ENCODE peak calls at places on chromosomes 7 and 10, in ten cellular contexts. One of them, this sample, is unnamed.

GRCh38 chr10:47022311-47023131 is 111.3 kb downstream of the PTPN20 start:
- DNase-seq in ovary: no peak
- DNase-seq in HCT116: no peak
- DNase-seq in body of pancreas: peak
- DNase-seq in A549: no peak
- DNase-seq in sigmoid colon: peak
- DNase-seq in Peyer's patch: no peak
- DNase-seq in heart left ventricle: peak
- DNase-seq in endothelial cell of umbilical vein: no peak
- DNase-seq in transverse colon: no peak
- DNase-seq in this sample: peak

GRCh38 chr10:22152403-22152802 is 65.4 kb downstream of the EBLN1 start:
- DNase-seq in ovary: no peak
- DNase-seq in transverse colon: no peak
- DNase-seq in A549: no peak
- DNase-seq in Peyer's patch: no peak
- DNase-seq in endothelial cell of umbilical vein: no peak
- DNase-seq in sigmoid colon: no peak
- DNase-seq in body of pancreas: no peak
- DNase-seq in HCT116: no peak
- DNase-seq in heart left ventricle: no peak
- DNase-seq in this sample: no peak

GRCh38 chr7:143042821-143043271 is 9.3 kb upstream of the OR6V1 start:
- DNase-seq in sigmoid colon: no peak
- DNase-seq in body of pancreas: no peak
- DNase-seq in ovary: no peak
- DNase-seq in A549: no peak
- DNase-seq in HCT116: no peak
- DNase-seq in heart left ventricle: no peak
- DNase-seq in transverse colon: no peak
- DNase-seq in Peyer's patch: no peak
- DNase-seq in endothelial cell of umbilical vein: no peak
- DNase-seq in this sample: no peak

GRCh38 chr7:83859827-83860226 is 210.9 kb upstream of the SEMA3E start:
- DNase-seq in A549: no peak
- DNase-seq in Peyer's patch: no peak
- DNase-seq in sigmoid colon: no peak
- DNase-seq in heart left ventricle: no peak
- DNase-seq in endothelial cell of umbilical vein: no peak
- DNase-seq in transverse colon: no peak
- DNase-seq in ovary: no peak
- DNase-seq in body of pancreas: no peak
- DNase-seq in HCT116: no peak
- DNase-seq in this sample: no peak

GRCh38 chr7:132516042-132516840 is 60.0 kb downstream of the PLXNA4 start:
- DNase-seq in endothelial cell of umbilical vein: peak
- DNase-seq in sigmoid colon: no peak
- DNase-seq in Peyer's patch: no peak
- DNase-seq in HCT116: no peak
- DNase-seq in transverse colon: no peak
- DNase-seq in heart left ventricle: peak
- DNase-seq in body of pancreas: no peak
- DNase-seq in A549: no peak
- DNase-seq in ovary: no peak
- DNase-seq in this sample: no peak

GRCh38 chr7:114943953-114944741 is 22.3 kb downstream of the MDFIC start:
- DNase-seq in Peyer's patch: no peak
- DNase-seq in body of pancreas: no peak
- DNase-seq in A549: no peak
- DNase-seq in sigmoid colon: no peak
- DNase-seq in transverse colon: no peak
- DNase-seq in endothelial cell of umbilical vein: no peak
- DNase-seq in ovary: no peak
- DNase-seq in HCT116: no peak
- DNase-seq in heart left ventricle: no peak
- DNase-seq in this sample: no peak

GRCh38 chr10:43255644-43256431 is 11.0 kb downstream of the RASGEF1A start:
- DNase-seq in sigmoid colon: no peak
- DNase-seq in endothelial cell of umbilical vein: peak
- DNase-seq in ovary: no peak
- DNase-seq in Peyer's patch: peak
- DNase-seq in HCT116: peak
- DNase-seq in transverse colon: no peak
- DNase-seq in body of pancreas: no peak
- DNase-seq in A549: peak
- DNase-seq in heart left ventricle: peak
- DNase-seq in this sample: no peak

GRCh38 chr7:102837802-102838201 is 75.0 kb upstream of the LRRC17 start:
- DNase-seq in body of pancreas: no peak
- DNase-seq in sigmoid colon: no peak
- DNase-seq in heart left ventricle: no peak
- DNase-seq in Peyer's patch: no peak
- DNase-seq in transverse colon: no peak
- DNase-seq in ovary: no peak
- DNase-seq in endothelial cell of umbilical vein: no peak
- DNase-seq in HCT116: no peak
- DNase-seq in A549: no peak
- DNase-seq in this sample: no peak

GRCh38 chr7:110253083-110253482 is 837.8 kb upstream of the LRRN3 start:
- DNase-seq in endothelial cell of umbilical vein: no peak
- DNase-seq in Peyer's patch: no peak
- DNase-seq in ovary: no peak
- DNase-seq in sigmoid colon: no peak
- DNase-seq in body of pancreas: no peak
- DNase-seq in heart left ventricle: no peak
- DNase-seq in HCT116: no peak
- DNase-seq in A549: no peak
- DNase-seq in transverse colon: no peak
- DNase-seq in this sample: no peak

GRCh38 chr10:8921583-8921982 is 867.1 kb downstream of the GATA3 start:
- DNase-seq in ovary: no peak
- DNase-seq in endothelial cell of umbilical vein: no peak
- DNase-seq in HCT116: no peak
- DNase-seq in Peyer's patch: no peak
- DNase-seq in A549: no peak
- DNase-seq in body of pancreas: no peak
- DNase-seq in transverse colon: no peak
- DNase-seq in sigmoid colon: no peak
- DNase-seq in heart left ventricle: no peak
- DNase-seq in this sample: no peak

GRCh38 chr10:8138471-8138870 is 84.0 kb downstream of the GATA3 start:
- DNase-seq in ovary: no peak
- DNase-seq in body of pancreas: no peak
- DNase-seq in Peyer's patch: no peak
- DNase-seq in endothelial cell of umbilical vein: peak
- DNase-seq in transverse colon: no peak
- DNase-seq in A549: no peak
- DNase-seq in HCT116: no peak
- DNase-seq in heart left ventricle: no peak
- DNase-seq in sigmoid colon: no peak
- DNase-seq in this sample: no peak

GRCh38 chr7:123537026-123537642 is 2.7 kb upstream of the IQUB start:
- DNase-seq in heart left ventricle: no peak
- DNase-seq in ovary: no peak
- DNase-seq in endothelial cell of umbilical vein: peak
- DNase-seq in HCT116: no peak
- DNase-seq in Peyer's patch: no peak
- DNase-seq in transverse colon: no peak
- DNase-seq in sigmoid colon: no peak
- DNase-seq in body of pancreas: no peak
- DNase-seq in A549: no peak
- DNase-seq in this sample: no peak

GRCh38 chr7:139571190-139571589 is 47.7 kb downstream of the CLEC2L start:
- DNase-seq in body of pancreas: no peak
- DNase-seq in ovary: no peak
- DNase-seq in heart left ventricle: no peak
- DNase-seq in HCT116: no peak
- DNase-seq in sigmoid colon: no peak
- DNase-seq in A549: no peak
- DNase-seq in Peyer's patch: no peak
- DNase-seq in transverse colon: no peak
- DNase-seq in endothelial cell of umbilical vein: no peak
- DNase-seq in this sample: no peak

GRCh38 chr10:96244354-96244753 is 27.0 kb downstream of the BLNK start:
- DNase-seq in endothelial cell of umbilical vein: no peak
- DNase-seq in heart left ventricle: no peak
- DNase-seq in transverse colon: peak
- DNase-seq in ovary: no peak
- DNase-seq in body of pancreas: no peak
- DNase-seq in sigmoid colon: no peak
- DNase-seq in Peyer's patch: peak
- DNase-seq in HCT116: no peak
- DNase-seq in A549: no peak
- DNase-seq in this sample: no peak
- TF ChIP-seq POLR2A in endothelial cell of umbilical vein: no peak
- TF ChIP-seq POLR2A in heart left ventricle: no peak
- TF ChIP-seq POLR2A in transverse colon: no peak
- TF ChIP-seq POLR2A in ovary: no peak
- TF ChIP-seq POLR2A in body of pancreas: no peak
- TF ChIP-seq POLR2A in sigmoid colon: no peak
- TF ChIP-seq POLR2A in Peyer's patch: no peak
- TF ChIP-seq POLR2A in HCT116: no peak
- TF ChIP-seq POLR2A in A549: no peak
- TF ChIP-seq POLR2A in this sample: no peak

DNA sequence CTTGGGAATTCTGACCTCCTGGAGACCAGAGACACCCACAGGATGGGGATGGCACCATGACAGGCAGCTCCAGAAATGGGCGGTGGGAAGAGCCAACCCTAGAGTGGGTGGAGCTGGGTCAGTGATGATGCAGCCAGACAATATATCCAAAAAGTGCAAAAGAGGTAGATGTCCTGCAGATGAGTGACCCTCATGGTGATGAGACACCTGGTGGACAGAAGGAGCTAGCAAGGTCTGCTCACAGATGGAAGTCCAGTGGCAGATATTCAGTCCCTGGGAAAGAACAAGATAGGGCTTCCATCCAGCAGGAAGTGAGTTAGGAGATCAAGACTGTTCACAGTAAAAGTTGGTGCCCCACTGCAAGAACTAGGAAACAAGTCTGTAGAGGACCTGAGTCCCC is 19.2 kb upstream of the GRB10 start:
- DNase-seq in endothelial cell of umbilical vein: no peak
- DNase-seq in Peyer's patch: no peak
- DNase-seq in sigmoid colon: no peak
- DNase-seq in ovary: no peak
- DNase-seq in HCT116: no peak
- DNase-seq in transverse colon: no peak
- DNase-seq in heart left ventricle: no peak
- DNase-seq in body of pancreas: no peak
- DNase-seq in A549: no peak
- DNase-seq in this sample: no peak
- TF ChIP-seq CTCF in endothelial cell of umbilical vein: no peak
- TF ChIP-seq CTCF in Peyer's patch: no peak
- TF ChIP-seq CTCF in sigmoid colon: no peak
- TF ChIP-seq CTCF in ovary: no peak
- TF ChIP-seq CTCF in HCT116: peak
- TF ChIP-seq CTCF in transverse colon: no peak
- TF ChIP-seq CTCF in heart left ventricle: no peak
- TF ChIP-seq CTCF in body of pancreas: no peak
- TF ChIP-seq CTCF in A549: peak
- TF ChIP-seq CTCF in this sample: no peak

GRCh38 chr7:73426016-73426415 is 7.6 kb upstream of the FZD9 start:
- DNase-seq in endothelial cell of umbilical vein: no peak
- DNase-seq in ovary: no peak
- DNase-seq in A549: no peak
- DNase-seq in body of pancreas: no peak
- DNase-seq in Peyer's patch: no peak
- DNase-seq in HCT116: no peak
- DNase-seq in heart left ventricle: no peak
- DNase-seq in transverse colon: no peak
- DNase-seq in sigmoid colon: no peak
- DNase-seq in this sample: no peak

GRCh38 chr7:73425356-73425983 is 8.1 kb upstream of the FZD9 start:
- DNase-seq in body of pancreas: no peak
- DNase-seq in HCT116: no peak
- DNase-seq in Peyer's patch: no peak
- DNase-seq in endothelial cell of umbilical vein: no peak
- DNase-seq in sigmoid colon: no peak
- DNase-seq in ovary: no peak
- DNase-seq in transverse colon: no peak
- DNase-seq in A549: no peak
- DNase-seq in heart left ventricle: no peak
- DNase-seq in this sample: no peak

GRCh38 chr7:73427902-73428696 is 5.5 kb upstream of the FZD9 start:
- DNase-seq in HCT116: no peak
- DNase-seq in ovary: no peak
- DNase-seq in A549: no peak
- DNase-seq in Peyer's patch: no peak
- DNase-seq in transverse colon: no peak
- DNase-seq in endothelial cell of umbilical vein: no peak
- DNase-seq in body of pancreas: no peak
- DNase-seq in sigmoid colon: no peak
- DNase-seq in heart left ventricle: no peak
- DNase-seq in this sample: no peak

GRCh38 chr7:73423519-73424485 is 9.8 kb upstream of the FZD9 start:
- DNase-seq in sigmoid colon: no peak
- DNase-seq in heart left ventricle: no peak
- DNase-seq in HCT116: no peak
- DNase-seq in endothelial cell of umbilical vein: peak
- DNase-seq in Peyer's patch: no peak
- DNase-seq in body of pancreas: no peak
- DNase-seq in transverse colon: no peak
- DNase-seq in ovary: peak
- DNase-seq in A549: no peak
- DNase-seq in this sample: no peak

GRCh38 chr7:73424486-73424885 is 9.1 kb upstream of the FZD9 start:
- DNase-seq in Peyer's patch: no peak
- DNase-seq in body of pancreas: no peak
- DNase-seq in ovary: no peak
- DNase-seq in heart left ventricle: no peak
- DNase-seq in transverse colon: no peak
- DNase-seq in HCT116: no peak
- DNase-seq in A549: no peak
- DNase-seq in sigmoid colon: no peak
- DNase-seq in endothelial cell of umbilical vein: no peak
- DNase-seq in this sample: no peak
- TF ChIP-seq POLR2A in Peyer's patch: no peak
- TF ChIP-seq POLR2A in body of pancreas: no peak
- TF ChIP-seq POLR2A in ovary: no peak
- TF ChIP-seq POLR2A in heart left ventricle: no peak
- TF ChIP-seq POLR2A in transverse colon: no peak
- TF ChIP-seq POLR2A in HCT116: no peak
- TF ChIP-seq POLR2A in A549: no peak
- TF ChIP-seq POLR2A in sigmoid colon: no peak
- TF ChIP-seq POLR2A in endothelial cell of umbilical vein: no peak
- TF ChIP-seq POLR2A in this sample: no peak

DNA sequence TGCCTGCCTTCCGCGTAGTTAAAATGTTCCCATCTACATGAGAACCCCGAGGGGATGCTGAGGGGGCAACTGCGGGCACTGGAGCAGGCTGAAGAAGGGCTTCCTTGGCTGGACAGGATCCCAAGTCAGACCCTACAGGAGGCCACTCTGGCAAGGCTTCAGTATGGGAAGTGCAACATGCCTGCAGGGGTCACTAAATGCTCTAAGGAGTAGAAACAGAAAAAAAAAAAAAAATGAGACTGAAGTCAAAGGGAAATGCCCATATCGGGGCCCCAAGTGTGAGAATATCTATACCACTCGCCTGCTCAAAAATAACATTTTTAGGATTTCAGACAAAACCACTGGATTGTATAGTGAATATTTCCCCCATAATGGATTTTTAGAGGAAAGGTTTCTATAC is 33.5 kb downstream of the FAM204A start:
- DNase-seq in HCT116: no peak
- DNase-seq in body of pancreas: no peak
- DNase-seq in A549: no peak
- DNase-seq in endothelial cell of umbilical vein: no peak
- DNase-seq in ovary: no peak
- DNase-seq in heart left ventricle: no peak
- DNase-seq in Peyer's patch: no peak
- DNase-seq in sigmoid colon: no peak
- DNase-seq in transverse colon: no peak
- DNase-seq in this sample: no peak
- TF ChIP-seq CTCF in HCT116: peak
- TF ChIP-seq CTCF in body of pancreas: no peak
- TF ChIP-seq CTCF in A549: no peak
- TF ChIP-seq CTCF in endothelial cell of umbilical vein: no peak
- TF ChIP-seq CTCF in ovary: no peak
- TF ChIP-seq CTCF in heart left ventricle: no peak
- TF ChIP-seq CTCF in Peyer's patch: no peak
- TF ChIP-seq CTCF in sigmoid colon: no peak
- TF ChIP-seq CTCF in transverse colon: no peak
- TF ChIP-seq CTCF in this sample: no peak